ENCODE peak calls at places on chromosomes 2 and 18, in four cellular contexts. T, G, K and N are unnamed samples.

GRCh38 chr2:120786038-120786437 is 50.4 kb downstream of the GLI2 start:
- DNase-seq in T (no peak), G (no peak), K (no peak), N (no peak)

GRCh38 chr2:32095671-32096070 is 32.3 kb downstream of the SPAST start:
- DNase-seq in T (no peak), G (no peak), K (no peak), N (no peak)

GRCh38 chr18:76487782-76488181 is 7.3 kb downstream of the ZNF516 start:
- DNase-seq in T (no peak), G (no peak), K (no peak), N (no peak)

GRCh38 chr18:24189007-24189528 is 50.2 kb downstream of the CABYR start:
- DNase-seq in T (no peak), G (no peak), K (no peak), N (no peak)

GRCh38 chr2:235779444-235779896 is 285.6 kb downstream of the AGAP1 start:
- DNase-seq in T (peak), G (peak), K (peak), N (peak)

GRCh38 chr18:11676867-11677266 is 12.2 kb upstream of the GNAL start:
- DNase-seq in T (no peak), G (no peak), K (no peak), N (no peak)

GRCh38 chr2:191244350-191244749 is 854 bp upstream of the MYO1B start:
- DNase-seq in T (no peak), G (no peak), K (no peak), N (no peak)

GRCh38 chr2:50529600-50530218 is 502.2 kb downstream of the NRXN1 start:
- DNase-seq in T (no peak), G (peak), K (no peak), N (no peak)

GRCh38 chr18:50461251-50461650 is 86.4 kb downstream of the SKA1 start:
- DNase-seq in T (no peak), G (no peak), K (no peak), N (no peak)

GRCh38 chr2:127698553-127699355 is 2.5 kb upstream of the SFT2D3 start:
- DNase-seq in T (no peak), G (no peak), K (no peak), N (no peak)

GRCh38 chr2:97728091-97728596 is 14.8 kb downstream of the ZAP70 start:
- DNase-seq in T (no peak), G (no peak), K (no peak), N (no peak)

GRCh38 chr2:216774620-216775019 is 79.3 kb upstream of the IGFBP5 start:
- DNase-seq in T (no peak), G (peak), K (peak), N (peak)

GRCh38 chr18:47560693-47561092 is 309.2 kb upstream of the SKOR2 start:
- DNase-seq in T (no peak), G (no peak), K (no peak), N (no peak)

GRCh38 chr18:12113999-12114646 is 20.5 kb downstream of the ANKRD62 start:
- DNase-seq in T (no peak), G (no peak), K (peak), N (no peak)

GRCh38 chr18:50044402-50044801 is 150.5 kb downstream of the MYO5B start:
- DNase-seq in T (no peak), G (no peak), K (peak), N (no peak)

GRCh38 chr2:168002021-168002553 is 245.3 kb downstream of the STK39 start:
- DNase-seq in T (no peak), G (peak), K (no peak), N (no peak)

GRCh38 chr2:149781263-149781808 is 193.8 kb upstream of the MMADHC start:
- DNase-seq in T (no peak), G (no peak), K (no peak), N (no peak)

GRCh38 chr2:121489284-121489683 is 41.4 kb upstream of the RNU4ATAC start:
- DNase-seq in T (peak), G (peak), K (peak), N (no peak)

GRCh38 chr2:73979021-73979420 is 5.7 kb upstream of the TET3 start:
- DNase-seq in T (no peak), G (no peak), K (no peak), N (no peak)

GRCh38 chr2:120313695-120314615 is 32.0 kb upstream of the INHBB start:
- DNase-seq in T (peak), G (no peak), K (peak), N (no peak)

GRCh38 chr2:15747698-15748471 is 156.2 kb downstream of the DDX1 start:
- DNase-seq in T (no peak), G (no peak), K (no peak), N (no peak)

GRCh38 chr2:112482309-112483046 is 522 bp downstream of the TTL start:
- DNase-seq in T (peak), G (peak), K (peak), N (no peak)

GRCh38 chr2:26295511-26295910 is 50.4 kb upstream of the SELENOI start:
- DNase-seq in T (no peak), G (no peak), K (no peak), N (no peak)

GRCh38 chr2:2184549-2185249 is 146.4 kb downstream of the MYT1L start:
- DNase-seq in T (no peak), G (no peak), K (no peak), N (no peak)

GRCh38 chr2:70062270-70062669 is 25.0 kb upstream of the PCBP1 start:
- DNase-seq in T (no peak), G (no peak), K (no peak), N (no peak)

DNA sequence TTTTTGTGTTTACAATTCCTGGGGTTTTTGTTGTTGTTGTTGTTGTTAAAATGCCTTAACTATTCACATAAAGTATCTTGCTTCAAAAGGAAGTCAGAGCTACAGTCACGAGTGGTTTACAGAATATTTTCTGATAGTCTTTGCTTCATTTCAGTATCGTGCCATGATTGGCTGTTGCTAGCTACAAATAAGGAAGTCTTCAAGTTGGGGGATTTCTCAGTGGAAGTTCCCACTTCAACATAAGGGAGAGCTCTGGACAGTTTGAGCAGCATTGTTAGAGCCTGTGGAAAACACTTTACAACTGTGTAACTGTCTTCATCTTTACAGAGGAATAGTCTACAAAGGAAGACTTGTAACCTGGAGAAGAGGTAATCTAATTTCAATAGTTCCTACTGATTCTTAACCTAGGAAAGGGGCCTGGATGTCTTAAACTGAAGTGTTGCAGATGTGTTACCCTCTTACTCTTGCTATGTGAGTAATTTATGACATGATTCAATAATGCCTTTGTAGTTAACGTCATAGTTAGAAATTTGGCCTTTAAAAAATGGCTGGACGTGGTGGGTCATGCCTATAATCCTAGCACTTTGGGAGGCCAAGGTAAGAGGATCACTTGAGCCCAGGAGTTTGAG is 23.4 kb upstream of the TANK start:
- DNase-seq in T (no peak), G (peak), K (no peak), N (no peak)
- H3K27ac ChIP-seq in T (no peak), G (no peak), K (peak), N (peak)

GRCh38 chr18:61581578-61582204 is 248.5 kb downstream of the CDH20 start:
- DNase-seq in T (peak), G (peak), K (peak), N (peak)
- H3K27ac ChIP-seq in T (peak), G (no peak), K (peak), N (peak)

GRCh38 chr18:28127763-28128737 is 48.9 kb downstream of the CDH2 start:
- DNase-seq in T (no peak), G (peak), K (no peak), N (no peak)

GRCh38 chr18:28124239-28125029 is 52.5 kb downstream of the CDH2 start:
- DNase-seq in T (no peak), G (peak), K (no peak), N (no peak)

GRCh38 chr18:28125051-28125450 is 51.9 kb downstream of the CDH2 start:
- DNase-seq in T (no peak), G (no peak), K (no peak), N (no peak)

GRCh38 chr18:28126768-28127167 is 50.2 kb downstream of the CDH2 start:
- DNase-seq in T (no peak), G (no peak), K (no peak), N (no peak)

GRCh38 chr18:28127228-28127627 is 49.7 kb downstream of the CDH2 start:
- DNase-seq in T (peak), G (no peak), K (no peak), N (no peak)
- H3K27ac ChIP-seq in T (peak), G (no peak), K (no peak), N (no peak)

GRCh38 chr2:233119806-233120205 is 59.7 kb downstream of the INPP5D start:
- DNase-seq in T (no peak), G (no peak), K (no peak), N (no peak)

GRCh38 chr2:233119123-233119522 is 59.0 kb downstream of the INPP5D start:
- DNase-seq in T (no peak), G (no peak), K (no peak), N (no peak)

GRCh38 chr2:233118601-233119000 is 58.5 kb downstream of the INPP5D start:
- DNase-seq in T (no peak), G (no peak), K (peak), N (no peak)

GRCh38 chr2:233121856-233122255 is 61.7 kb downstream of the INPP5D start:
- DNase-seq in T (no peak), G (no peak), K (no peak), N (no peak)

GRCh38 chr2:233120459-233120858 is 60.3 kb downstream of the INPP5D start:
- DNase-seq in T (no peak), G (no peak), K (no peak), N (no peak)
- H3K27ac ChIP-seq in T (no peak), G (no peak), K (no peak), N (no peak)

DNA sequence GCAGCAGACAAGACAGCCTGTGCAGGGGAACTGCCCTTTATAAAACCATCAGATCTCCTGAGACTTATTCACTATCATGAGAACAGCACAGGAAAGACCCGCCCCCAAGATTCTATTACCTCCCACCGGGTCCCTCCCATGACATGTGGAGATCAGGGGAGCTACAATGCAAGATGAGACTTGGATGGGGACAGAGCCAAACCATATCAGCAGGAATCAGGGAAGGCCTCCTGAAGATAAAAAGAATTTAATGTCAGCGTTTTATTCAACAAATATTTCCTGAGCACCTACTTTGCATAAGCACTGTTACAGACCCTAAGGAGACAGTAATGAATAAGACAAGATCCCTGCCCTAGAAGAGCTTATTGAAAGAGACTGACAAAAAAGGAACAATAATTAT is 105.0 kb downstream of the AP1S3 start:
- DNase-seq in T (no peak), G (no peak), K (no peak), N (no peak)
- H3K27ac ChIP-seq in T (no peak), G (no peak), K (no peak), N (no peak)

GRCh38 chr2:10078001-10078400 is 2.2 kb downstream of the CYS1 start:
- DNase-seq in T (no peak), G (no peak), K (no peak), N (no peak)

GRCh38 chr2:10076988-10077527 is 3.2 kb downstream of the CYS1 start:
- DNase-seq in T (no peak), G (no peak), K (no peak), N (no peak)

GRCh38 chr2:10075101-10075500 is 5.1 kb downstream of the CYS1 start:
- DNase-seq in T (no peak), G (no peak), K (no peak), N (no peak)

GRCh38 chr2:10075571-10076209 is 4.5 kb downstream of the CYS1 start:
- DNase-seq in T (no peak), G (no peak), K (no peak), N (no peak)

GRCh38 chr2:10076511-10076910 is 3.7 kb downstream of the CYS1 start:
- DNase-seq in T (no peak), G (no peak), K (no peak), N (no peak)
- H3K27ac ChIP-seq in T (no peak), G (no peak), K (peak), N (no peak)

DNA sequence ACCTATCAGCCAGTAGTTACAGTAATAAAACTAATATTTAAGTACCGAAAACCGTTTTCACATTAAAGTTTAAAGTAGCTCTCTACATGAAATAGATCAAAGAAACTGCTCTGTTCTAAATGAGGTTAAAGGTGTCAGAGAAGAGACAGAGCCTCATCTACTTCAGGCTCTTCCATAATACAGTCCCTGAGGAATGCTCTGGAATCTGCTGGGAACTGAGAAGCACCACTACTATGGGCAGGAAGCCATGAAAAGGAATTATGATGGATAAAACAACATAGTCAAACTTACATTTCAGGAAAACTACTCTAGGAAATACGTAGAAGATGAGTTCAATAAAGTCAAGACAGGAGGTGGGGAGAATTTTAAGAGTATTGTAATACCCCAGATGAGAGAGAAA is 60.0 kb downstream of the ROCK1 start:
- DNase-seq in T (no peak), G (no peak), K (no peak), N (no peak)
- H3K27ac ChIP-seq in T (no peak), G (no peak), K (no peak), N (peak)

DNA sequence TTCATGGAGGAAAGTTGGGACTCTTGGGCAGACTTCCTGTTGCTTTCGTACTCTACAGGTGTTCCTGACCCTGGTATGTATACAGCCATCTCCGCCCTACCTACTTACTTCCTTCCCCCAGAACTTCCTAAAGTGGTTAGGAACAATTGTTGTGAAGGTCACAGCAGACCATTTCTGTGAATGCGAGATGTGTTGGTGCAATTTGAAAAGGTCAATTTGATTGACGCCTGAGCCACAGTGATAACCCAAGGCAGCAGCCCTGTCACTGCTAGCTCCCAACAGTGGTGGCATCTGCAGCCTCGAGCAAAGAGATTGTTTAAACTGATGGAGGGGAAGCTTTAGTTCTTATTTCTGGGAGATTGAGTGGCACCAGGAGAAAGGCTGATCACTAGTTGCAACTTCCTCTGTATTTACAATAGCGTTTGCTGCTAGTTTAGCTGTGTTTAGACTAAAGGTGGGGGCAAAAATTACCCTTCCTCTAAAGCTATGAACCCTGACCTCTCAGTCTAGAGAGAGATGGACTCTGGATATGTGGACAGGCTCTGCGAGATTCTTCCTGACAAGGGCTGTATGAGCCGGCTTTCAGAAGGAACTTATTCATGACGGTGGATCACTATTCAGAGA is 78.3 kb upstream of the MAP4K3 start:
- DNase-seq in T (no peak), G (no peak), K (no peak), N (no peak)
- H3K27ac ChIP-seq in T (no peak), G (no peak), K (no peak), N (no peak)

DNA sequence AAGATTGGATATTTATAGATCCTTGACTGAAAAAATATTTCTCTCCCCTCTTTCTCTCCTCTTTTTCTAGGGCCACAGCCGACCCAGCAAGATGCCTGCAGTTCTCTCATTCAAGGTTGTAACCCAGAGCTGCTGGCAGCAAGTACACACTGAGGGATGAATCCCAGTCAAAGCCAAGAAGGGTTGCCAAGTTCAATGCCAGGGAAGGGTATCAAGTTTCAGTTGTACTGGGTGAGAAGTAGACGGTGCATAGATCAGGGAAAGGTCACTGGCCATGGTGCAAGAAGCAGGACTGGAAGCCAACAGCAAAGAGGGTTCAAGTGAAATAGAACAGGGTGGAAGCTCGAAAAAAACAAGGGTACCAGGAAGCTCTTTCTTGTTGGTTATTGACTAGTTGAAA is 170.2 kb downstream of the NRP2 start:
- DNase-seq in T (no peak), G (no peak), K (peak), N (peak)
- H3K27ac ChIP-seq in T (no peak), G (no peak), K (no peak), N (no peak)

GRCh38 chr2:46213906-46214305 is 83.3 kb upstream of the EPAS1 start:
- DNase-seq in T (no peak), G (no peak), K (no peak), N (no peak)

GRCh38 chr2:46210063-46210462 is 87.1 kb upstream of the EPAS1 start:
- DNase-seq in T (no peak), G (no peak), K (no peak), N (no peak)

GRCh38 chr2:46202987-46203386 is 94.2 kb upstream of the EPAS1 start:
- DNase-seq in T (no peak), G (no peak), K (no peak), N (no peak)

GRCh38 chr2:46207591-46207990 is 89.6 kb upstream of the EPAS1 start:
- DNase-seq in T (no peak), G (no peak), K (no peak), N (no peak)

DNA sequence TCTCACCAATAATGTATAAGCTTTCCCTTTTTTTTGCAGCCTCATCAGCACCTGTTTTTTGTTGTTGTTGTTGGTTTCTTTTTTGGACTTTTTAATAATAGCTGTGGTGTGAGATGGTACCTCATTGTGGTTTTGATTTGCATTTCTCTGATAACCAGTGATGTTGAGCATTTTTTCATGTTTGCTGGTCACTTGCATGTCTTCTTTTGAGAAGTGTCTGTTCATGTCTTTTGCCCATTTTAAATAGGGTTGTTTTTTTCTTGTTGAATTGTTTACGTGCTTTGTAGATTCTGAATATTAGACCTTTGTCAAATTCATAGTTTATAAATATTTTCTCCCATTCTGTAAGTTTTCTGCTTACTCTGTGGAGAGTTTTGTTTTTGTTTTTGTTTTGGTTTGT is 88.4 kb upstream of the EPAS1 start:
- DNase-seq in T (no peak), G (no peak), K (no peak), N (no peak)
- H3K27ac ChIP-seq in T (no peak), G (no peak), K (no peak), N (no peak)